ENCODE peak calls at places on chromosome 21, in nine cellular contexts. M, L, I, C, S, A, U, J and Z are unnamed samples.

GRCh38 chr21:26965567-26966359 is 1.1 kb downstream of the ADAMTS5 start:
- DNase-seq in M (peak), L (peak), I (peak), C (no peak), S (no peak), A (peak), U (no peak), J (peak), Z (peak)

GRCh38 chr21:26389971-26390641 is 183.0 kb downstream of the CYYR1 start:
- DNase-seq in M (no peak), L (no peak), I (no peak), C (no peak), S (no peak), A (peak), U (no peak), J (no peak), Z (peak)

GRCh38 chr21:38902608-38903445 is 97.1 kb downstream of the ETS2 start:
- DNase-seq in M (no peak), L (no peak), I (no peak), C (no peak), S (no peak), A (no peak), U (no peak), J (no peak), Z (no peak)

GRCh38 chr21:26800455-26801454 is 44.5 kb downstream of the ADAMTS1 start:
- DNase-seq in M (no peak), L (no peak), I (no peak), C (no peak), S (no peak), A (peak), U (no peak), J (peak), Z (no peak)

GRCh38 chr21:44425895-44426662 is 29.2 kb upstream of the LRRC3 start:
- DNase-seq in M (no peak), L (peak), I (no peak), C (no peak), S (no peak), A (no peak), U (no peak), J (no peak), Z (no peak)

GRCh38 chr21:45698493-45698947 is 55.0 kb downstream of the PCBP3 start:
- DNase-seq in M (no peak), L (no peak), I (no peak), C (no peak), S (no peak), A (peak), U (no peak), J (no peak), Z (no peak)

GRCh38 chr21:43290529-43291346 is 121.9 kb downstream of the CRYAA start:
- DNase-seq in M (no peak), L (peak), I (no peak), C (peak), S (no peak), A (no peak), U (no peak), J (no peak), Z (peak)

GRCh38 chr21:29102791-29103257 is 27.6 kb upstream of the MAP3K7CL start:
- DNase-seq in M (no peak), L (no peak), I (no peak), C (no peak), S (no peak), A (no peak), U (no peak), J (no peak), Z (no peak)

GRCh38 chr21:22343303-22343702 is 1345.1 kb downstream of the NCAM2 start:
- DNase-seq in M (no peak), L (no peak), I (no peak), C (no peak), S (no peak), A (no peak), U (no peak), J (no peak), Z (no peak)

GRCh38 chr21:29501451-29501850 is 202.7 kb downstream of the BACH1 start:
- DNase-seq in M (no peak), L (no peak), I (no peak), C (no peak), S (no peak), A (peak), U (no peak), J (no peak), Z (no peak)

GRCh38 chr21:25240974-25241373 is 366.3 kb downstream of the MRPL39 start:
- DNase-seq in M (no peak), L (no peak), I (no peak), C (no peak), S (no peak), A (no peak), U (no peak), J (no peak), Z (no peak)

GRCh38 chr21:41170442-41170841 is 2.5 kb downstream of the BACE2 start:
- DNase-seq in M (peak), L (no peak), I (peak), C (peak), S (no peak), A (peak), U (peak), J (no peak), Z (no peak)

GRCh38 chr21:46603228-46603627 is 1.7 kb downstream of the S100B start:
- DNase-seq in M (no peak), L (no peak), I (no peak), C (no peak), S (no peak), A (peak), U (no peak), J (no peak), Z (no peak)